ENCODE peak calls at places on chromosome X, in eight cellular contexts. One of them, this sample, is unnamed.

GRCh38 chrX:23372220-23372902 is 37.7 kb downstream of the PTCHD1 start:
- DNase-seq in activated CD4-positive, alpha-beta T cell treated with anti-CD3 and anti-CD28 coated beads, Interleukin-2, amount 50 U/mL, for 24 hours: no peak
- DNase-seq in NCI-H2081: no peak
- DNase-seq in thoracic aorta: no peak
- DNase-seq in lung microvascular endothelial cell: no peak
- DNase-seq in ACHN: no peak
- DNase-seq in Karpas-422: no peak
- DNase-seq in islet precursor cell: no peak
- DNase-seq in this sample: no peak

GRCh38 chrX:109782994-109783711 is 50.1 kb upstream of the ACSL4 start:
- DNase-seq in activated CD4-positive, alpha-beta T cell treated with anti-CD3 and anti-CD28 coated beads, Interleukin-2, amount 50 U/mL, for 24 hours: no peak
- DNase-seq in NCI-H2081: no peak
- DNase-seq in thoracic aorta: no peak
- DNase-seq in lung microvascular endothelial cell: no peak
- DNase-seq in ACHN: no peak
- DNase-seq in Karpas-422: no peak
- DNase-seq in islet precursor cell: no peak
- DNase-seq in this sample: no peak

GRCh38 chrX:152637649-152638442 is at the start of gene GABRQ:
- DNase-seq in activated CD4-positive, alpha-beta T cell treated with anti-CD3 and anti-CD28 coated beads, Interleukin-2, amount 50 U/mL, for 24 hours: no peak
- DNase-seq in NCI-H2081: no peak
- DNase-seq in thoracic aorta: no peak
- DNase-seq in lung microvascular endothelial cell: peak
- DNase-seq in ACHN: no peak
- DNase-seq in Karpas-422: peak
- DNase-seq in islet precursor cell: peak
- DNase-seq in this sample: peak

GRCh38 chrX:11567528-11568220 is 98.0 kb downstream of the ARHGAP6 start:
- DNase-seq in activated CD4-positive, alpha-beta T cell treated with anti-CD3 and anti-CD28 coated beads, Interleukin-2, amount 50 U/mL, for 24 hours: no peak
- DNase-seq in NCI-H2081: no peak
- DNase-seq in thoracic aorta: no peak
- DNase-seq in lung microvascular endothelial cell: no peak
- DNase-seq in ACHN: no peak
- DNase-seq in Karpas-422: no peak
- DNase-seq in islet precursor cell: peak
- DNase-seq in this sample: no peak

GRCh38 chrX:40154853-40155616 is 57.3 kb upstream of the BCOR start:
- DNase-seq in activated CD4-positive, alpha-beta T cell treated with anti-CD3 and anti-CD28 coated beads, Interleukin-2, amount 50 U/mL, for 24 hours: no peak
- DNase-seq in NCI-H2081: peak
- DNase-seq in thoracic aorta: no peak
- DNase-seq in lung microvascular endothelial cell: peak
- DNase-seq in ACHN: peak
- DNase-seq in Karpas-422: no peak
- DNase-seq in islet precursor cell: peak
- DNase-seq in this sample: peak

GRCh38 chrX:12570859-12571501 is 220.2 kb upstream of the PRPS2 start:
- DNase-seq in activated CD4-positive, alpha-beta T cell treated with anti-CD3 and anti-CD28 coated beads, Interleukin-2, amount 50 U/mL, for 24 hours: no peak
- DNase-seq in NCI-H2081: no peak
- DNase-seq in thoracic aorta: no peak
- DNase-seq in lung microvascular endothelial cell: no peak
- DNase-seq in ACHN: no peak
- DNase-seq in Karpas-422: no peak
- DNase-seq in islet precursor cell: no peak
- DNase-seq in this sample: no peak

GRCh38 chrX:19747672-19748610 is 139.5 kb downstream of the SH3KBP1 start:
- DNase-seq in activated CD4-positive, alpha-beta T cell treated with anti-CD3 and anti-CD28 coated beads, Interleukin-2, amount 50 U/mL, for 24 hours: peak
- DNase-seq in NCI-H2081: peak
- DNase-seq in thoracic aorta: no peak
- DNase-seq in lung microvascular endothelial cell: no peak
- DNase-seq in ACHN: no peak
- DNase-seq in Karpas-422: peak
- DNase-seq in islet precursor cell: no peak
- DNase-seq in this sample: peak

GRCh38 chrX:115214151-115214550 is 19.7 kb downstream of the LRCH2 start:
- DNase-seq in activated CD4-positive, alpha-beta T cell treated with anti-CD3 and anti-CD28 coated beads, Interleukin-2, amount 50 U/mL, for 24 hours: no peak
- DNase-seq in NCI-H2081: no peak
- DNase-seq in thoracic aorta: no peak
- DNase-seq in lung microvascular endothelial cell: no peak
- DNase-seq in ACHN: no peak
- DNase-seq in Karpas-422: no peak
- DNase-seq in islet precursor cell: no peak
- DNase-seq in this sample: no peak

GRCh38 chrX:153687121-153688039 is at the start of gene SLC6A8:
- DNase-seq in activated CD4-positive, alpha-beta T cell treated with anti-CD3 and anti-CD28 coated beads, Interleukin-2, amount 50 U/mL, for 24 hours: peak
- DNase-seq in NCI-H2081: peak
- DNase-seq in thoracic aorta: no peak
- DNase-seq in lung microvascular endothelial cell: peak
- DNase-seq in ACHN: peak
- DNase-seq in Karpas-422: no peak
- DNase-seq in islet precursor cell: peak
- DNase-seq in this sample: peak

GRCh38 chrX:46837543-46838481 is 969 bp downstream of the RP2 start:
- DNase-seq in activated CD4-positive, alpha-beta T cell treated with anti-CD3 and anti-CD28 coated beads, Interleukin-2, amount 50 U/mL, for 24 hours: peak
- DNase-seq in NCI-H2081: no peak
- DNase-seq in thoracic aorta: no peak
- DNase-seq in lung microvascular endothelial cell: peak
- DNase-seq in ACHN: peak
- DNase-seq in Karpas-422: peak
- DNase-seq in islet precursor cell: no peak
- DNase-seq in this sample: no peak

GRCh38 chrX:1244164-1245076 is 24.2 kb upstream of the CSF2RA start:
- DNase-seq in activated CD4-positive, alpha-beta T cell treated with anti-CD3 and anti-CD28 coated beads, Interleukin-2, amount 50 U/mL, for 24 hours: no peak
- DNase-seq in NCI-H2081: no peak
- DNase-seq in thoracic aorta: no peak
- DNase-seq in lung microvascular endothelial cell: no peak
- DNase-seq in ACHN: peak
- DNase-seq in Karpas-422: no peak
- DNase-seq in islet precursor cell: peak
- DNase-seq in this sample: no peak

GRCh38 chrX:108199691-108200090 is 108.1 kb downstream of the ATG4A start:
- DNase-seq in activated CD4-positive, alpha-beta T cell treated with anti-CD3 and anti-CD28 coated beads, Interleukin-2, amount 50 U/mL, for 24 hours: no peak
- DNase-seq in NCI-H2081: peak
- DNase-seq in thoracic aorta: no peak
- DNase-seq in lung microvascular endothelial cell: peak
- DNase-seq in ACHN: peak
- DNase-seq in Karpas-422: peak
- DNase-seq in islet precursor cell: peak
- DNase-seq in this sample: no peak

GRCh38 chrX:153917814-153918213 is 8.2 kb downstream of the ARHGAP4 start:
- DNase-seq in activated CD4-positive, alpha-beta T cell treated with anti-CD3 and anti-CD28 coated beads, Interleukin-2, amount 50 U/mL, for 24 hours: no peak
- DNase-seq in NCI-H2081: no peak
- DNase-seq in thoracic aorta: no peak
- DNase-seq in lung microvascular endothelial cell: no peak
- DNase-seq in ACHN: no peak
- DNase-seq in Karpas-422: no peak
- DNase-seq in islet precursor cell: no peak
- DNase-seq in this sample: no peak

GRCh38 chrX:1086444-1087409 is 125.7 kb downstream of the CRLF2 start:
- DNase-seq in activated CD4-positive, alpha-beta T cell treated with anti-CD3 and anti-CD28 coated beads, Interleukin-2, amount 50 U/mL, for 24 hours: no peak
- DNase-seq in NCI-H2081: no peak
- DNase-seq in thoracic aorta: no peak
- DNase-seq in lung microvascular endothelial cell: no peak
- DNase-seq in ACHN: peak
- DNase-seq in Karpas-422: no peak
- DNase-seq in islet precursor cell: no peak
- DNase-seq in this sample: no peak

GRCh38 chrX:68978211-68978780 is 149.5 kb downstream of the EFNB1 start:
- DNase-seq in activated CD4-positive, alpha-beta T cell treated with anti-CD3 and anti-CD28 coated beads, Interleukin-2, amount 50 U/mL, for 24 hours: no peak
- DNase-seq in NCI-H2081: no peak
- DNase-seq in thoracic aorta: no peak
- DNase-seq in lung microvascular endothelial cell: no peak
- DNase-seq in ACHN: no peak
- DNase-seq in Karpas-422: no peak
- DNase-seq in islet precursor cell: peak
- DNase-seq in this sample: no peak

GRCh38 chrX:37802028-37802427 is 22.2 kb downstream of the CYBB start:
- DNase-seq in activated CD4-positive, alpha-beta T cell treated with anti-CD3 and anti-CD28 coated beads, Interleukin-2, amount 50 U/mL, for 24 hours: no peak
- DNase-seq in NCI-H2081: no peak
- DNase-seq in thoracic aorta: no peak
- DNase-seq in lung microvascular endothelial cell: no peak
- DNase-seq in ACHN: no peak
- DNase-seq in Karpas-422: no peak
- DNase-seq in islet precursor cell: no peak
- DNase-seq in this sample: no peak

GRCh38 chrX:67587946-67588624 is 44.3 kb downstream of the AR start:
- DNase-seq in activated CD4-positive, alpha-beta T cell treated with anti-CD3 and anti-CD28 coated beads, Interleukin-2, amount 50 U/mL, for 24 hours: no peak
- DNase-seq in NCI-H2081: no peak
- DNase-seq in thoracic aorta: no peak
- DNase-seq in lung microvascular endothelial cell: no peak
- DNase-seq in ACHN: no peak
- DNase-seq in Karpas-422: no peak
- DNase-seq in islet precursor cell: no peak
- DNase-seq in this sample: no peak

GRCh38 chrX:154458116-154458953 is at the start of gene PLXNA3:
- DNase-seq in activated CD4-positive, alpha-beta T cell treated with anti-CD3 and anti-CD28 coated beads, Interleukin-2, amount 50 U/mL, for 24 hours: peak
- DNase-seq in NCI-H2081: peak
- DNase-seq in thoracic aorta: no peak
- DNase-seq in lung microvascular endothelial cell: peak
- DNase-seq in ACHN: peak
- DNase-seq in Karpas-422: peak
- DNase-seq in islet precursor cell: no peak
- DNase-seq in this sample: peak

This sample was measured in heart right ventricle.